ENCODE peak calls at places on chromosomes 11 and 22, in six cellular contexts. One of them, this sample, is unnamed.

GRCh38 chr11:13761712-13762111 is 93.2 kb downstream of the FAR1 start:
- DNase-seq in NCI-H2171 treated with DMSO at 0.1 percent for 48 hours: no peak
- DNase-seq in AG08395: peak; percentile 36
- DNase-seq in RPMI8226: no peak
- DNase-seq in NCI-H774: no peak
- DNase-seq in effector memory CD4-positive, alpha-beta T cell: no peak
- DNase-seq in this sample: no peak

GRCh38 chr11:36214976-36215687 is 74.1 kb downstream of the COMMD9 start:
- DNase-seq in NCI-H2171 treated with DMSO at 0.1 percent for 48 hours: no peak
- DNase-seq in AG08395: no peak
- DNase-seq in RPMI8226: no peak
- DNase-seq in NCI-H774: no peak
- DNase-seq in effector memory CD4-positive, alpha-beta T cell: no peak
- DNase-seq in this sample: no peak

GRCh38 chr11:36622431-36623136 is 24.5 kb upstream of the RAG2 start:
- DNase-seq in NCI-H2171 treated with DMSO at 0.1 percent for 48 hours: no peak
- DNase-seq in AG08395: peak; percentile 39
- DNase-seq in RPMI8226: peak; percentile 21
- DNase-seq in NCI-H774: no peak
- DNase-seq in effector memory CD4-positive, alpha-beta T cell: no peak
- DNase-seq in this sample: peak; percentile 50

GRCh38 chr11:58776891-58777451 is 45.2 kb upstream of the GLYAT start:
- DNase-seq in NCI-H2171 treated with DMSO at 0.1 percent for 48 hours: no peak
- DNase-seq in AG08395: no peak
- DNase-seq in RPMI8226: no peak
- DNase-seq in NCI-H774: no peak
- DNase-seq in effector memory CD4-positive, alpha-beta T cell: no peak
- DNase-seq in this sample: no peak

GRCh38 chr11:119000906-119001305 is 3.0 kb downstream of the CENATAC start:
- DNase-seq in NCI-H2171 treated with DMSO at 0.1 percent for 48 hours: no peak
- DNase-seq in AG08395: no peak
- DNase-seq in RPMI8226: no peak
- DNase-seq in NCI-H774: no peak
- DNase-seq in effector memory CD4-positive, alpha-beta T cell: no peak
- DNase-seq in this sample: no peak

GRCh38 chr11:101915811-101916291 is 471 bp downstream of the ANGPTL5 start:
- DNase-seq in NCI-H2171 treated with DMSO at 0.1 percent for 48 hours: peak; percentile 47
- DNase-seq in AG08395: peak; percentile 57
- DNase-seq in RPMI8226: peak; percentile 73
- DNase-seq in NCI-H774: peak; percentile 35
- DNase-seq in effector memory CD4-positive, alpha-beta T cell: no peak
- DNase-seq in this sample: peak; percentile 47

GRCh38 chr11:102476812-102477211 is 24.2 kb upstream of the TMEM123 start:
- DNase-seq in NCI-H2171 treated with DMSO at 0.1 percent for 48 hours: no peak
- DNase-seq in AG08395: no peak
- DNase-seq in RPMI8226: peak; percentile 82
- DNase-seq in NCI-H774: peak; percentile 68
- DNase-seq in effector memory CD4-positive, alpha-beta T cell: no peak
- DNase-seq in this sample: no peak

GRCh38 chr11:101129203-101129943 is at the start of gene PGR:
- DNase-seq in NCI-H2171 treated with DMSO at 0.1 percent for 48 hours: peak; percentile 1
- DNase-seq in AG08395: no peak
- DNase-seq in RPMI8226: no peak
- DNase-seq in NCI-H774: peak; percentile 46
- DNase-seq in effector memory CD4-positive, alpha-beta T cell: no peak
- DNase-seq in this sample: no peak

GRCh38 chr11:124297921-124298320 is 15.8 kb downstream of the OR8D1 start:
- DNase-seq in NCI-H2171 treated with DMSO at 0.1 percent for 48 hours: no peak
- DNase-seq in AG08395: peak; percentile 24
- DNase-seq in RPMI8226: no peak
- DNase-seq in NCI-H774: no peak
- DNase-seq in effector memory CD4-positive, alpha-beta T cell: no peak
- DNase-seq in this sample: no peak

GRCh38 chr22:25085930-25086901 is 113.4 kb upstream of the CRYBB3 start:
- DNase-seq in NCI-H2171 treated with DMSO at 0.1 percent for 48 hours: peak; percentile 29
- DNase-seq in AG08395: no peak
- DNase-seq in RPMI8226: no peak
- DNase-seq in NCI-H774: no peak
- DNase-seq in effector memory CD4-positive, alpha-beta T cell: no peak
- DNase-seq in this sample: peak; percentile 44

GRCh38 chr22:19524170-19525115 is at the start of gene CLDN5:
- DNase-seq in NCI-H2171 treated with DMSO at 0.1 percent for 48 hours: peak; percentile 73
- DNase-seq in AG08395: peak; percentile 68
- DNase-seq in RPMI8226: no peak
- DNase-seq in NCI-H774: no peak
- DNase-seq in effector memory CD4-positive, alpha-beta T cell: no peak
- DNase-seq in this sample: no peak

GRCh38 chr11:119661226-119661625 is 67.8 kb downstream of the NECTIN1 start:
- DNase-seq in NCI-H2171 treated with DMSO at 0.1 percent for 48 hours: no peak
- DNase-seq in AG08395: no peak
- DNase-seq in RPMI8226: no peak
- DNase-seq in NCI-H774: no peak
- DNase-seq in effector memory CD4-positive, alpha-beta T cell: no peak
- DNase-seq in this sample: no peak

GRCh38 chr22:25237503-25237902 is 18.1 kb downstream of the CRYBB2 start:
- DNase-seq in NCI-H2171 treated with DMSO at 0.1 percent for 48 hours: no peak
- DNase-seq in AG08395: no peak
- DNase-seq in RPMI8226: no peak
- DNase-seq in NCI-H774: no peak
- DNase-seq in effector memory CD4-positive, alpha-beta T cell: no peak
- DNase-seq in this sample: no peak

This sample was measured in ACHN.